ENCODE peak calls at places on chromosomes 4 and X, in five cellular contexts. One of them, this sample, is unnamed.
A peak's percentile ranks its signal among the peaks of the same experiment; 100 is the strongest.

GRCh38 chr4:81421346-81422218 is 50.1 kb downstream of the RASGEF1B start:
- DNase-seq in GM23338: peak; percentile 39
- DNase-seq in brain microvascular endothelial cell: peak; percentile 17
- DNase-seq in adrenal gland: no peak
- DNase-seq in heart right ventricle: peak; percentile 10
- DNase-seq in this sample: peak; percentile 25

GRCh38 chrX:71911731-71912050 is 1.0 kb downstream of the NHSL2 start:
- DNase-seq in GM23338: peak; percentile 38
- DNase-seq in brain microvascular endothelial cell: no peak
- DNase-seq in adrenal gland: no peak
- DNase-seq in heart right ventricle: no peak
- DNase-seq in this sample: no peak

GRCh38 chrX:4925911-4926310 is 1212.5 kb upstream of the PRKX start:
- DNase-seq in GM23338: no peak
- DNase-seq in brain microvascular endothelial cell: peak; percentile 0
- DNase-seq in adrenal gland: no peak
- DNase-seq in heart right ventricle: no peak
- DNase-seq in this sample: no peak

GRCh38 chrX:2397648-2398340 is 103.0 kb downstream of the DHRSX start:
- DNase-seq in GM23338: no peak
- DNase-seq in brain microvascular endothelial cell: peak; percentile 56
- DNase-seq in adrenal gland: no peak
- DNase-seq in heart right ventricle: no peak
- DNase-seq in this sample: no peak

GRCh38 chr4:173752610-173753009 is 222.6 kb upstream of the HAND2 start:
- DNase-seq in GM23338: peak; percentile 92
- DNase-seq in brain microvascular endothelial cell: no peak
- DNase-seq in adrenal gland: no peak
- DNase-seq in heart right ventricle: no peak
- DNase-seq in this sample: no peak

GRCh38 chr4:101284546-101284945 is 62.8 kb downstream of the PPP3CA start:
- DNase-seq in GM23338: no peak
- DNase-seq in brain microvascular endothelial cell: no peak
- DNase-seq in adrenal gland: no peak
- DNase-seq in heart right ventricle: no peak
- DNase-seq in this sample: no peak

GRCh38 chr4:109614466-109614865 is 54.4 kb downstream of the MCUB start:
- DNase-seq in GM23338: no peak
- DNase-seq in brain microvascular endothelial cell: peak; percentile 6
- DNase-seq in adrenal gland: no peak
- DNase-seq in heart right ventricle: no peak
- DNase-seq in this sample: no peak

GRCh38 chr4:113420938-113421337 is 340.6 kb downstream of the CAMK2D start:
- DNase-seq in GM23338: no peak
- DNase-seq in brain microvascular endothelial cell: no peak
- DNase-seq in adrenal gland: no peak
- DNase-seq in heart right ventricle: no peak
- DNase-seq in this sample: no peak

GRCh38 chr4:30380404-30380998 is 339.7 kb upstream of the PCDH7 start:
- DNase-seq in GM23338: peak; percentile 94
- DNase-seq in brain microvascular endothelial cell: peak; percentile 51
- DNase-seq in adrenal gland: peak; percentile 37
- DNase-seq in heart right ventricle: no peak
- DNase-seq in this sample: peak; percentile 44

GRCh38 chrX:10352536-10352935 is 195.8 kb downstream of the CLCN4 start:
- DNase-seq in GM23338: no peak
- DNase-seq in brain microvascular endothelial cell: no peak
- DNase-seq in adrenal gland: no peak
- DNase-seq in heart right ventricle: no peak
- DNase-seq in this sample: no peak

GRCh38 chr4:903066-904046 is 28.8 kb downstream of the GAK start:
- DNase-seq in GM23338: no peak
- DNase-seq in brain microvascular endothelial cell: no peak
- DNase-seq in adrenal gland: no peak
- DNase-seq in heart right ventricle: no peak
- DNase-seq in this sample: no peak

GRCh38 chr4:154433543-154433942 is 58.1 kb downstream of the DCHS2 start:
- DNase-seq in GM23338: no peak
- DNase-seq in brain microvascular endothelial cell: no peak
- DNase-seq in adrenal gland: no peak
- DNase-seq in heart right ventricle: no peak
- DNase-seq in this sample: no peak

GRCh38 chr4:7341486-7342222 is 93.1 kb downstream of the PSAPL1 start:
- DNase-seq in GM23338: no peak
- DNase-seq in brain microvascular endothelial cell: no peak
- DNase-seq in adrenal gland: peak; percentile 4
- DNase-seq in heart right ventricle: no peak
- DNase-seq in this sample: no peak

GRCh38 chr4:100778431-100778830 is 260.6 kb upstream of the EMCN start:
- DNase-seq in GM23338: no peak
- DNase-seq in brain microvascular endothelial cell: no peak
- DNase-seq in adrenal gland: peak; percentile 31
- DNase-seq in heart right ventricle: no peak
- DNase-seq in this sample: no peak

GRCh38 chrX:109714340-109714958 is 18.6 kb downstream of the ACSL4 start:
- DNase-seq in GM23338: no peak
- DNase-seq in brain microvascular endothelial cell: peak; percentile 84
- DNase-seq in adrenal gland: no peak
- DNase-seq in heart right ventricle: no peak
- DNase-seq in this sample: peak; percentile 50

GRCh38 chr4:150069361-150069760 is 8.9 kb upstream of the DCLK2 start:
- DNase-seq in GM23338: no peak
- DNase-seq in brain microvascular endothelial cell: no peak
- DNase-seq in adrenal gland: no peak
- DNase-seq in heart right ventricle: no peak
- DNase-seq in this sample: no peak

GRCh38 chr4:15601862-15602261 is 53.3 kb downstream of the FBXL5 start:
- DNase-seq in GM23338: no peak
- DNase-seq in brain microvascular endothelial cell: no peak
- DNase-seq in adrenal gland: no peak
- DNase-seq in heart right ventricle: no peak
- DNase-seq in this sample: no peak

GRCh38 chr4:15610855-15611254 is 44.3 kb downstream of the FBXL5 start:
- DNase-seq in GM23338: no peak
- DNase-seq in brain microvascular endothelial cell: no peak
- DNase-seq in adrenal gland: no peak
- DNase-seq in heart right ventricle: no peak
- DNase-seq in this sample: no peak

GRCh38 chr4:15600176-15600575 is 55.0 kb downstream of the FBXL5 start:
- DNase-seq in GM23338: no peak
- DNase-seq in brain microvascular endothelial cell: no peak
- DNase-seq in adrenal gland: no peak
- DNase-seq in heart right ventricle: no peak
- DNase-seq in this sample: no peak

GRCh38 chr4:15605537-15605936 is 49.6 kb downstream of the FBXL5 start:
- DNase-seq in GM23338: peak; percentile 34
- DNase-seq in brain microvascular endothelial cell: no peak
- DNase-seq in adrenal gland: no peak
- DNase-seq in heart right ventricle: no peak
- DNase-seq in this sample: no peak
- H3K36me3 ChIP-seq in GM23338: peaks cover 5% of the 10 kb centered on the region
- H3K36me3 ChIP-seq in brain microvascular endothelial cell: peaks cover 12% of the 10 kb centered on the region
- H3K36me3 ChIP-seq in adrenal gland: no peaks in the 10 kb centered on the region
- H3K36me3 ChIP-seq in heart right ventricle: peaks cover 68% of the 10 kb centered on the region
- H3K36me3 ChIP-seq in this sample: peaks cover 2% of the 10 kb centered on the region

DNA sequence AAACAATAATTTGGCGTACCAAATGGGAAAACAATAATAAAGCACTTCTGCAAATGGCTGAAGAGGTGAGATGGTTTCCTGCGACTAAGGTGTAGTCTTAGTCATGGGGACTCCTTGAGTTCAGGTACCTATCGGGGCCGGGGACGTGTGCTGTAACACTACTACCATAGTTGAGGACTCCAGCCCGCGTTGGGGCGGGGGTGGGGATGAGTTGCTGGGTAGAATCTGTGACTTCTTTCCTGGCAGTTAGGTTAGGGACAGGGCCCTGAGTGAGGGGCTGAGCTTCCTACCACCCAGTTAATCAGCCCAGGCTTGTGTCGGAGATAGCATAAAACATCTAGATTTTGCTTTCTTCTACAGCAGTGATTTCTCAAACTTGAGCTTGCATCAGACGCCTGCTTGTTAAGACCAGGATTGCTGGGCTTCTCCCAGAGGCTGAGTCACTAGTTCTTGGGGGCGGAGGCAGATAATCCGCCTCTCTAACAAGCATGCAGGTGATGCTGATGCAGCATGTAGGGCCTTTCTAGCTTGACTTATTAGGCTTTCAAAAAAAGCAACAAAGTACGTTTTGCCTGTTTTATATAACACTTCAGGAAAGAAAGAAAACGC is 30.2 kb downstream of the RBBP7 start:
- DNase-seq in GM23338: no peak
- DNase-seq in brain microvascular endothelial cell: peak; percentile 71
- DNase-seq in adrenal gland: peak; percentile 65
- DNase-seq in heart right ventricle: no peak
- DNase-seq in this sample: no peak
- H3K36me3 ChIP-seq in GM23338: peaks cover 15% of the 10 kb centered on the region
- H3K36me3 ChIP-seq in brain microvascular endothelial cell: peaks cover 18% of the 10 kb centered on the region
- H3K36me3 ChIP-seq in adrenal gland: no peaks in the 10 kb centered on the region
- H3K36me3 ChIP-seq in heart right ventricle: peaks cover 75% of the 10 kb centered on the region
- H3K36me3 ChIP-seq in this sample: peaks cover 3% of the 10 kb centered on the region

GRCh38 chr4:3226467-3226866 is 22.5 kb upstream of the MSANTD1 start:
- DNase-seq in GM23338: no peak
- DNase-seq in brain microvascular endothelial cell: no peak
- DNase-seq in adrenal gland: peak; percentile 40
- DNase-seq in heart right ventricle: no peak
- DNase-seq in this sample: no peak
- H3K36me3 ChIP-seq in GM23338: peaks cover 24% of the 10 kb centered on the region
- H3K36me3 ChIP-seq in brain microvascular endothelial cell: peaks cover 53% of the 10 kb centered on the region
- H3K36me3 ChIP-seq in adrenal gland: no peaks in the 10 kb centered on the region
- H3K36me3 ChIP-seq in heart right ventricle: peaks cover 88% of the 10 kb centered on the region
- H3K36me3 ChIP-seq in this sample: peaks cover 10% of the 10 kb centered on the region

DNA sequence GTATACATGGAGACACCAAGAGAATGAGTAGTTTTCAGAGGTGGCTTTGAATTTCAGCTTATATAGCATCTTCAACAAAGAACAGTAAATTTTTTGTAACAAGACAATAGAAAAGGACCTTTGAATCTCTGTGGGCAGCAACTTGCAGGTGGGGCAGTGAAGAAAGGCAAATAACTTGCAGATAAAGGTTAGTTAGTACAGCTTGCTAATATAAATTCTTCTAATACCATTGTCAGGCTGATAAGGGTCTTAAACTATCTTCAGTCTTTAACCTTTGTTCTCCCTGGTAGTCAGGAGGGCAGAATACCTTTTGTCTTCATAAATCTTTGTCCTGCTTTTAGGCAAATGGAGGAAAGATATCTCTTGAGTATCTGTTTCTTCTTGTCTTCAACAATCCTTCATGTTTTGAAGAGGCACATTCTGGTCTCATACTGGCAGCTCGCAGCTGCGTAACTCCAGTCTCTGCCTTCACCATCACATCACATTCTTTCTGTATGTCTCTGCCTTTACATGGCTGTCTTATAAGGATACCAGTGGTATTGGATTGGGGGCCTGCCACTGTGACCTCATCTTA is 16.0 kb downstream of the ANXA3 start:
- DNase-seq in GM23338: no peak
- DNase-seq in brain microvascular endothelial cell: no peak
- DNase-seq in adrenal gland: no peak
- DNase-seq in heart right ventricle: no peak
- DNase-seq in this sample: no peak
- H3K36me3 ChIP-seq in GM23338: no peaks in the 10 kb centered on the region
- H3K36me3 ChIP-seq in brain microvascular endothelial cell: no peaks in the 10 kb centered on the region
- H3K36me3 ChIP-seq in adrenal gland: no peaks in the 10 kb centered on the region
- H3K36me3 ChIP-seq in heart right ventricle: no peaks in the 10 kb centered on the region
- H3K36me3 ChIP-seq in this sample: no peaks in the 10 kb centered on the region

DNA sequence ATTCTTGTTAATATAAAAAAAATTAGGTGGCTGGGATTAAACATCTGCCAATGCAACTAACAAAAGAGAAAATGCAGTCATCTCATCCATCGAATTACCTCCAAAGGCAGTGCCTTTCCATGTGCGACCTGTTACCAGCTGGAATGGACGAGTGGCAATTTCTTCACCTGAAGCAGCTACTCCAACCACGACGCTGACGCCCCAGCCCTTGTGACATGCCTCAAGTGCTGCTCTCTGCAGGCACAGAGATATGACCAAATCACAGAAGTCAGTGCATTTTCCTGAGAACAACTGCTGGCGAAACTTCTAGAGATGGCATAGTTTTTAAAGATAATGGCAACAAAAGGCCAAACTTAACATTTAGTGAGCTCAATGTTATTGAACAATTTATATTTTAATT is 13.8 kb downstream of the ADH5 start:
- DNase-seq in GM23338: no peak
- DNase-seq in brain microvascular endothelial cell: no peak
- DNase-seq in adrenal gland: no peak
- DNase-seq in heart right ventricle: no peak
- DNase-seq in this sample: no peak
- H3K36me3 ChIP-seq in GM23338: peaks cover 60% of the 10 kb centered on the region
- H3K36me3 ChIP-seq in brain microvascular endothelial cell: peaks cover 60% of the 10 kb centered on the region
- H3K36me3 ChIP-seq in adrenal gland: no peaks in the 10 kb centered on the region
- H3K36me3 ChIP-seq in heart right ventricle: peaks cover 100% of the 10 kb centered on the region
- H3K36me3 ChIP-seq in this sample: peaks cover 2% of the 10 kb centered on the region

DNA sequence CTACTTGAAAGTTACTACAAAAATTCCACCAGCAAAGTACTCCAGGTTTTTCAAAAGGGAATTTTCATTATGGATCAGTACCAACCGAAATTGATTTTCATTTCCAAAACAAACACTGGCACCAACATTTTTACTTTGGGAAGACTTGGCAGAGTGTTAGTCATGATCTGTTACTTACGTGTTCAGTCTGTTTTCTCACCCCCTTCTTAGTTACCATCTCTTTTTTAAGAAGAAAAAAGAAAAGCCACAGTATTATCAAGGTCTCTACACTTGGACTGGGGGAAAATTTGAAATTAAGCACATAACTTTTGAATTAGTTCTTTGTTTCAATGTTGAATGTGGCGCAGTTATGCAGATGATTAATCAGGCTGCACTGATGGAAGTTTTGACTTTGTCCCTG is 27.5 kb downstream of the RBBP7 start:
- DNase-seq in GM23338: no peak
- DNase-seq in brain microvascular endothelial cell: no peak
- DNase-seq in adrenal gland: no peak
- DNase-seq in heart right ventricle: no peak
- DNase-seq in this sample: no peak
- H3K36me3 ChIP-seq in GM23338: peaks cover 11% of the 10 kb centered on the region
- H3K36me3 ChIP-seq in brain microvascular endothelial cell: peaks cover 29% of the 10 kb centered on the region
- H3K36me3 ChIP-seq in adrenal gland: no peaks in the 10 kb centered on the region
- H3K36me3 ChIP-seq in heart right ventricle: peaks cover 84% of the 10 kb centered on the region
- H3K36me3 ChIP-seq in this sample: peaks cover 3% of the 10 kb centered on the region

This sample was measured in kidney epithelial cell.